ENCODE peak calls at places on chromosomes 16 and 17, in eight cellular contexts. I, P, D, G, C, X, R and Y are unnamed samples.
A peak's percentile ranks its signal among the peaks of the same experiment; 100 is the strongest.

GRCh38 chr17:29837531-29837930 is 92.5 kb downstream of the SSH2 start:
- DNase-seq in I (no peak), P (no peak), D (no peak), G (no peak), C (no peak), X (no peak), R (no peak), Y (no peak)

GRCh38 chr16:30033270-30033669 is 2.2 kb upstream of the TLCD3B start:
- DNase-seq in I (no peak), P (no peak), D (no peak), G (no peak), C (no peak), X (no peak), R (no peak), Y (no peak)

GRCh38 chr16:68656771-68657170 is 11.7 kb downstream of the CDH3 start:
- DNase-seq in I (no peak), P (no peak), D (no peak), G (no peak), C (no peak), X (no peak), R (no peak), Y (no peak)

GRCh38 chr17:78716814-78717393 is 65.2 kb downstream of the CYTH1 start:
- DNase-seq in I (no peak), P (peak; percentile 32), D (no peak), G (peak; percentile 48), C (peak; percentile 45), X (peak; percentile 31), R (no peak), Y (peak; percentile 71)

GRCh38 chr16:81565633-81566032 is 121.0 kb downstream of the CMIP start:
- DNase-seq in I (no peak), P (no peak), D (no peak), G (no peak), C (no peak), X (no peak), R (no peak), Y (no peak)

GRCh38 chr17:2693561-2694380 is 17.8 kb downstream of the CLUH start:
- DNase-seq in I (no peak), P (no peak), D (no peak), G (no peak), C (no peak), X (no peak), R (no peak), Y (no peak)

GRCh38 chr17:66916946-66917345 is 47.6 kb upstream of the CACNG4 start:
- DNase-seq in I (no peak), P (no peak), D (no peak), G (no peak), C (no peak), X (no peak), R (no peak), Y (no peak)

GRCh38 chr16:21663889-21664647 is at the start of gene OTOA:
- DNase-seq in I (no peak), P (no peak), D (no peak), G (no peak), C (no peak), X (no peak), R (peak; percentile 14), Y (no peak)

GRCh38 chr16:84618428-84619102 is 687 bp upstream of the COTL1 start:
- DNase-seq in I (no peak), P (no peak), D (peak; percentile 94), G (peak; percentile 61), C (peak; percentile 95), X (peak; percentile 98), R (no peak), Y (peak; percentile 54)

GRCh38 chr17:76920364-76921139 is 52.3 kb downstream of the MGAT5B start:
- DNase-seq in I (no peak), P (no peak), D (no peak), G (no peak), C (no peak), X (no peak), R (no peak), Y (no peak)

GRCh38 chr17:16676645-16677044 is 13.4 kb upstream of the CCDC144A start:
- DNase-seq in I (no peak), P (no peak), D (no peak), G (no peak), C (peak; percentile 71), X (no peak), R (no peak), Y (no peak)

GRCh38 chr17:78781339-78782304 is at the start of gene CYTH1:
- DNase-seq in I (no peak), P (peak; percentile 41), D (no peak), G (no peak), C (no peak), X (no peak), R (no peak), Y (peak; percentile 46)

GRCh38 chr17:43873091-43873490 is 26.1 kb downstream of the CD300LG start:
- DNase-seq in I (no peak), P (no peak), D (no peak), G (no peak), C (no peak), X (no peak), R (no peak), Y (no peak)

GRCh38 chr17:76241776-76242175 is 1.5 kb upstream of the RNF157 start:
- DNase-seq in I (no peak), P (no peak), D (no peak), G (no peak), C (no peak), X (no peak), R (no peak), Y (no peak)

GRCh38 chr17:62925267-62925836 is 40.7 kb upstream of the TANC2 start:
- DNase-seq in I (no peak), P (no peak), D (no peak), G (no peak), C (no peak), X (no peak), R (no peak), Y (peak; percentile 28)

GRCh38 chr16:10655415-10655977 is 39.2 kb downstream of the TEKT5 start:
- DNase-seq in I (no peak), P (no peak), D (no peak), G (no peak), C (no peak), X (no peak), R (no peak), Y (no peak)

GRCh38 chr16:87946596-87947350 is 4.5 kb upstream of the BANP start:
- DNase-seq in I (no peak), P (no peak), D (no peak), G (no peak), C (no peak), X (no peak), R (no peak), Y (no peak)

GRCh38 chr16:27317320-27317719 is 3.5 kb downstream of the IL4R start:
- DNase-seq in I (no peak), P (no peak), D (no peak), G (no peak), C (no peak), X (no peak), R (no peak), Y (no peak)

GRCh38 chr16:49701867-49702494 is 153.9 kb downstream of the ZNF423 start:
- DNase-seq in I (no peak), P (no peak), D (no peak), G (no peak), C (peak; percentile 59), X (peak; percentile 72), R (no peak), Y (no peak)

GRCh38 chr16:74225278-74225677 is 71.3 kb upstream of the PSMD7 start:
- DNase-seq in I (no peak), P (no peak), D (no peak), G (no peak), C (peak; percentile 42), X (no peak), R (no peak), Y (no peak)

GRCh38 chr17:55167024-55167721 is 97.6 kb upstream of the HLF start:
- DNase-seq in I (no peak), P (no peak), D (no peak), G (no peak), C (no peak), X (peak; percentile 18), R (no peak), Y (no peak)

GRCh38 chr16:86662195-86662594 is 83.8 kb downstream of the FOXL1 start:
- DNase-seq in I (no peak), P (no peak), D (no peak), G (no peak), C (no peak), X (no peak), R (no peak), Y (no peak)

GRCh38 chr16:55031481-55031880 is 100.8 kb downstream of the IRX5 start:
- DNase-seq in I (no peak), P (no peak), D (no peak), G (no peak), C (no peak), X (no peak), R (no peak), Y (no peak)

GRCh38 chr17:49515196-49515770 is 20.2 kb downstream of the NGFR start:
- DNase-seq in I (no peak), P (no peak), D (peak; percentile 74), G (peak; percentile 77), C (peak; percentile 99), X (peak; percentile 99), R (no peak), Y (peak; percentile 98)

GRCh38 chr17:74130276-74130675 is 73.2 kb upstream of the RPL38 start:
- DNase-seq in I (no peak), P (no peak), D (no peak), G (no peak), C (no peak), X (no peak), R (no peak), Y (no peak)

GRCh38 chr16:69463876-69464275 is 39.5 kb downstream of the CYB5B start:
- DNase-seq in I (no peak), P (no peak), D (no peak), G (no peak), C (no peak), X (no peak), R (no peak), Y (peak; percentile 15)

GRCh38 chr17:78933025-78933958 is 8.1 kb upstream of the TIMP2 start:
- DNase-seq in I (peak; percentile 22), P (peak; percentile 26), D (peak; percentile 98), G (peak; percentile 68), C (peak; percentile 98), X (peak; percentile 97), R (peak; percentile 4), Y (peak; percentile 93)

GRCh38 chr17:8160741-8161221 is 2.0 kb downstream of the VAMP2 start:
- DNase-seq in I (no peak), P (no peak), D (no peak), G (no peak), C (no peak), X (no peak), R (no peak), Y (no peak)

GRCh38 chr17:55577687-55578086 is 66.4 kb upstream of the SMIM36 start:
- DNase-seq in I (no peak), P (peak; percentile 2), D (peak; percentile 32), G (no peak), C (no peak), X (peak; percentile 42), R (no peak), Y (peak; percentile 66)

GRCh38 chr17:64355536-64356303 is 34.9 kb downstream of the PECAM1 start:
- DNase-seq in I (no peak), P (no peak), D (no peak), G (no peak), C (peak; percentile 66), X (no peak), R (no peak), Y (peak; percentile 86)

GRCh38 chr16:85402910-85403692 is 210.0 kb upstream of the GSE1 start:
- DNase-seq in I (no peak), P (no peak), D (peak; percentile 81), G (no peak), C (peak; percentile 63), X (peak; percentile 36), R (no peak), Y (peak; percentile 29)

GRCh38 chr16:89047331-89048086 is 46.1 kb upstream of the ACSF3 start:
- DNase-seq in I (no peak), P (no peak), D (no peak), G (no peak), C (no peak), X (no peak), R (no peak), Y (no peak)

GRCh38 chr17:21551081-21551881 is 141.0 kb upstream of the KCNJ18 start:
- DNase-seq in I (peak; percentile 72), P (peak; percentile 73), D (peak; percentile 84), G (peak; percentile 65), C (peak; percentile 88), X (peak; percentile 90), R (peak; percentile 66), Y (peak; percentile 84)

GRCh38 chr16:81436381-81436780 is 8.2 kb upstream of the CMIP start:
- DNase-seq in I (no peak), P (no peak), D (no peak), G (no peak), C (no peak), X (no peak), R (no peak), Y (no peak)